ENCODE peak calls at places on chromosomes 3 and 15, in seven cellular contexts. One of them, this sample, is unnamed.

GRCh38 chr3:66800941-66801545 is 197.1 kb upstream of the KBTBD8 start:
- DNase-seq in activated CD8-positive, alpha-beta memory T cell treated with anti-CD3 and anti-CD28 coated beads, Interleukin-2, amount 10 ng/mL, durations not matched to agents 7 days and 5 days: no peak
- DNase-seq in GDM1: no peak
- DNase-seq in hypothalamus: no peak
- DNase-seq in lower lobe of right lung: no peak
- DNase-seq in Calu3: no peak
- DNase-seq in lower leg skin: no peak
- DNase-seq in this sample: no peak

GRCh38 chr15:69253156-69253555 is 45.6 kb upstream of the PAQR5 start:
- DNase-seq in activated CD8-positive, alpha-beta memory T cell treated with anti-CD3 and anti-CD28 coated beads, Interleukin-2, amount 10 ng/mL, durations not matched to agents 7 days and 5 days: no peak
- DNase-seq in GDM1: no peak
- DNase-seq in hypothalamus: no peak
- DNase-seq in lower lobe of right lung: no peak
- DNase-seq in Calu3: peak
- DNase-seq in lower leg skin: no peak
- DNase-seq in this sample: no peak

GRCh38 chr3:9146367-9147071 is 102.9 kb downstream of the SRGAP3 start:
- DNase-seq in activated CD8-positive, alpha-beta memory T cell treated with anti-CD3 and anti-CD28 coated beads, Interleukin-2, amount 10 ng/mL, durations not matched to agents 7 days and 5 days: peak
- DNase-seq in GDM1: no peak
- DNase-seq in hypothalamus: no peak
- DNase-seq in lower lobe of right lung: no peak
- DNase-seq in Calu3: no peak
- DNase-seq in lower leg skin: no peak
- DNase-seq in this sample: no peak

GRCh38 chr3:56725175-56725574 is 42.1 kb upstream of the TASOR start:
- DNase-seq in activated CD8-positive, alpha-beta memory T cell treated with anti-CD3 and anti-CD28 coated beads, Interleukin-2, amount 10 ng/mL, durations not matched to agents 7 days and 5 days: peak
- DNase-seq in GDM1: peak
- DNase-seq in hypothalamus: no peak
- DNase-seq in lower lobe of right lung: no peak
- DNase-seq in Calu3: no peak
- DNase-seq in lower leg skin: no peak
- DNase-seq in this sample: no peak

GRCh38 chr3:155093261-155093660 is 13.1 kb downstream of the MME start:
- DNase-seq in activated CD8-positive, alpha-beta memory T cell treated with anti-CD3 and anti-CD28 coated beads, Interleukin-2, amount 10 ng/mL, durations not matched to agents 7 days and 5 days: no peak
- DNase-seq in GDM1: no peak
- DNase-seq in hypothalamus: no peak
- DNase-seq in lower lobe of right lung: no peak
- DNase-seq in Calu3: no peak
- DNase-seq in lower leg skin: no peak
- DNase-seq in this sample: no peak

GRCh38 chr15:79028411-79028964 is 62.1 kb downstream of the RASGRF1 start:
- DNase-seq in activated CD8-positive, alpha-beta memory T cell treated with anti-CD3 and anti-CD28 coated beads, Interleukin-2, amount 10 ng/mL, durations not matched to agents 7 days and 5 days: peak
- DNase-seq in GDM1: no peak
- DNase-seq in hypothalamus: peak
- DNase-seq in lower lobe of right lung: peak
- DNase-seq in Calu3: peak
- DNase-seq in lower leg skin: no peak
- DNase-seq in this sample: no peak

GRCh38 chr3:142886938-142887337 is 1.9 kb downstream of the PCOLCE2 start:
- DNase-seq in activated CD8-positive, alpha-beta memory T cell treated with anti-CD3 and anti-CD28 coated beads, Interleukin-2, amount 10 ng/mL, durations not matched to agents 7 days and 5 days: no peak
- DNase-seq in GDM1: no peak
- DNase-seq in hypothalamus: no peak
- DNase-seq in lower lobe of right lung: no peak
- DNase-seq in Calu3: no peak
- DNase-seq in lower leg skin: no peak
- DNase-seq in this sample: no peak

GRCh38 chr3:126259411-126260391 is 79.3 kb upstream of the ALDH1L1 start:
- DNase-seq in activated CD8-positive, alpha-beta memory T cell treated with anti-CD3 and anti-CD28 coated beads, Interleukin-2, amount 10 ng/mL, durations not matched to agents 7 days and 5 days: no peak
- DNase-seq in GDM1: no peak
- DNase-seq in hypothalamus: peak
- DNase-seq in lower lobe of right lung: peak
- DNase-seq in Calu3: peak
- DNase-seq in lower leg skin: peak
- DNase-seq in this sample: no peak

GRCh38 chr15:69668049-69668705 is 215.6 kb downstream of the RPLP1 start:
- DNase-seq in activated CD8-positive, alpha-beta memory T cell treated with anti-CD3 and anti-CD28 coated beads, Interleukin-2, amount 10 ng/mL, durations not matched to agents 7 days and 5 days: no peak
- DNase-seq in GDM1: no peak
- DNase-seq in hypothalamus: no peak
- DNase-seq in lower lobe of right lung: no peak
- DNase-seq in Calu3: no peak
- DNase-seq in lower leg skin: no peak
- DNase-seq in this sample: no peak

GRCh38 chr15:90000175-90000923 is 775 bp upstream of the ZNF710 start:
- DNase-seq in activated CD8-positive, alpha-beta memory T cell treated with anti-CD3 and anti-CD28 coated beads, Interleukin-2, amount 10 ng/mL, durations not matched to agents 7 days and 5 days: no peak
- DNase-seq in GDM1: no peak
- DNase-seq in hypothalamus: no peak
- DNase-seq in lower lobe of right lung: peak
- DNase-seq in Calu3: no peak
- DNase-seq in lower leg skin: peak
- DNase-seq in this sample: no peak

GRCh38 chr3:147890114-147890513 is 480.9 kb downstream of the ZIC1 start:
- DNase-seq in activated CD8-positive, alpha-beta memory T cell treated with anti-CD3 and anti-CD28 coated beads, Interleukin-2, amount 10 ng/mL, durations not matched to agents 7 days and 5 days: no peak
- DNase-seq in GDM1: no peak
- DNase-seq in hypothalamus: no peak
- DNase-seq in lower lobe of right lung: no peak
- DNase-seq in Calu3: no peak
- DNase-seq in lower leg skin: no peak
- DNase-seq in this sample: no peak

GRCh38 chr3:160569874-160570273 is 4.5 kb upstream of the KPNA4 start:
- DNase-seq in activated CD8-positive, alpha-beta memory T cell treated with anti-CD3 and anti-CD28 coated beads, Interleukin-2, amount 10 ng/mL, durations not matched to agents 7 days and 5 days: no peak
- DNase-seq in GDM1: no peak
- DNase-seq in hypothalamus: no peak
- DNase-seq in lower lobe of right lung: no peak
- DNase-seq in Calu3: no peak
- DNase-seq in lower leg skin: no peak
- DNase-seq in this sample: peak

GRCh38 chr15:74830868-74831267 is 4.4 kb downstream of the CPLX3 start:
- DNase-seq in activated CD8-positive, alpha-beta memory T cell treated with anti-CD3 and anti-CD28 coated beads, Interleukin-2, amount 10 ng/mL, durations not matched to agents 7 days and 5 days: no peak
- DNase-seq in GDM1: no peak
- DNase-seq in hypothalamus: peak
- DNase-seq in lower lobe of right lung: no peak
- DNase-seq in Calu3: no peak
- DNase-seq in lower leg skin: no peak
- DNase-seq in this sample: no peak

GRCh38 chr15:80599359-80599758 is 95.8 kb upstream of the ABHD17C start:
- DNase-seq in activated CD8-positive, alpha-beta memory T cell treated with anti-CD3 and anti-CD28 coated beads, Interleukin-2, amount 10 ng/mL, durations not matched to agents 7 days and 5 days: no peak
- DNase-seq in GDM1: no peak
- DNase-seq in hypothalamus: no peak
- DNase-seq in lower lobe of right lung: no peak
- DNase-seq in Calu3: no peak
- DNase-seq in lower leg skin: no peak
- DNase-seq in this sample: no peak

GRCh38 chr3:87260270-87260669 is 16.1 kb downstream of the POU1F1 start:
- DNase-seq in activated CD8-positive, alpha-beta memory T cell treated with anti-CD3 and anti-CD28 coated beads, Interleukin-2, amount 10 ng/mL, durations not matched to agents 7 days and 5 days: peak
- DNase-seq in GDM1: peak
- DNase-seq in hypothalamus: peak
- DNase-seq in lower lobe of right lung: no peak
- DNase-seq in Calu3: peak
- DNase-seq in lower leg skin: no peak
- DNase-seq in this sample: peak

GRCh38 chr3:52215351-52215750 is 10.1 kb downstream of the TLR9 start:
- DNase-seq in activated CD8-positive, alpha-beta memory T cell treated with anti-CD3 and anti-CD28 coated beads, Interleukin-2, amount 10 ng/mL, durations not matched to agents 7 days and 5 days: no peak
- DNase-seq in GDM1: no peak
- DNase-seq in hypothalamus: no peak
- DNase-seq in lower lobe of right lung: no peak
- DNase-seq in Calu3: no peak
- DNase-seq in lower leg skin: no peak
- DNase-seq in this sample: no peak

GRCh38 chr15:91316123-91316522 is 216.1 kb downstream of the SV2B start:
- DNase-seq in activated CD8-positive, alpha-beta memory T cell treated with anti-CD3 and anti-CD28 coated beads, Interleukin-2, amount 10 ng/mL, durations not matched to agents 7 days and 5 days: no peak
- DNase-seq in GDM1: no peak
- DNase-seq in hypothalamus: no peak
- DNase-seq in lower lobe of right lung: no peak
- DNase-seq in Calu3: no peak
- DNase-seq in lower leg skin: no peak
- DNase-seq in this sample: no peak

GRCh38 chr3:126956866-126957650 is 25.9 kb upstream of the PLXNA1 start:
- DNase-seq in activated CD8-positive, alpha-beta memory T cell treated with anti-CD3 and anti-CD28 coated beads, Interleukin-2, amount 10 ng/mL, durations not matched to agents 7 days and 5 days: no peak
- DNase-seq in GDM1: no peak
- DNase-seq in hypothalamus: no peak
- DNase-seq in lower lobe of right lung: no peak
- DNase-seq in Calu3: no peak
- DNase-seq in lower leg skin: peak
- DNase-seq in this sample: no peak